ENCODE peak calls at places on chromosomes 1 and 21, in four cellular contexts. X, I, Z and K are unnamed samples.

GRCh38 chr1:100530901-100531487 is 6.9 kb upstream of the GPR88 start:
- DNase-seq in X (peak), I (no peak), Z (peak), K (no peak)

GRCh38 chr21:39613029-39613934 is 542 bp downstream of the B3GALT5 start:
- DNase-seq in X (peak), I (no peak), Z (no peak), K (no peak)

GRCh38 chr1:92425617-92426016 is 61.1 kb downstream of the GFI1 start:
- DNase-seq in X (no peak), I (no peak), Z (no peak), K (no peak)

GRCh38 chr21:44917446-44918106 is 3.1 kb downstream of the ITGB2 start:
- DNase-seq in X (no peak), I (no peak), Z (no peak), K (no peak)

GRCh38 chr1:33119532-33120217 is 38.7 kb downstream of the AZIN2 start:
- DNase-seq in X (no peak), I (no peak), Z (no peak), K (no peak)

GRCh38 chr1:115829023-115829674 is 11.8 kb downstream of the NHLH2 start:
- DNase-seq in X (peak), I (no peak), Z (no peak), K (no peak)

GRCh38 chr1:151710187-151710586 is 6.4 kb downstream of the CELF3 start:
- DNase-seq in X (peak), I (no peak), Z (no peak), K (peak)

GRCh38 chr21:41373253-41373652 is 11.4 kb downstream of the MX2 start:
- DNase-seq in X (no peak), I (no peak), Z (no peak), K (no peak)

GRCh38 chr1:38558476-38559179 is 300.9 kb downstream of the RRAGC start:
- DNase-seq in X (no peak), I (no peak), Z (no peak), K (no peak)

GRCh38 chr1:43499882-43500281 is 30.8 kb upstream of the PTPRF start:
- DNase-seq in X (no peak), I (no peak), Z (no peak), K (no peak)

GRCh38 chr1:29703596-29703995 is 467.3 kb downstream of the PTPRU start:
- DNase-seq in X (peak), I (no peak), Z (no peak), K (no peak)

GRCh38 chr1:196466656-196467055 is 141.6 kb downstream of the KCNT2 start:
- DNase-seq in X (peak), I (no peak), Z (no peak), K (no peak)

GRCh38 chr1:193322218-193322617 is 135.8 kb upstream of the B3GALT2 start:
- DNase-seq in X (peak), I (no peak), Z (no peak), K (no peak)

GRCh38 chr21:14877581-14878228 is 187.1 kb downstream of the NRIP1 start:
- DNase-seq in X (peak), I (no peak), Z (no peak), K (no peak)

GRCh38 chr1:152502496-152503180 is 8.0 kb upstream of the LCE5A start:
- DNase-seq in X (peak), I (no peak), Z (no peak), K (no peak)